ENCODE peak calls at places on chromosome 19, in nine cellular contexts. One of them, this sample, is unnamed.

GRCh38 chr19:48398329-48399235 is 5.1 kb downstream of the GRIN2D start:
- DNase-seq in cardiac fibroblast: peak; percentile 90
- DNase-seq in nephron progenitor cell: peak; percentile 93
- DNase-seq in A549: peak; percentile 92
- DNase-seq in AG10803: peak; percentile 84
- DNase-seq in spleen: peak; percentile 96
- DNase-seq in mucosa of descending colon: peak; percentile 90
- DNase-seq in stomach: peak; percentile 78
- DNase-seq in SK-N-SH: peak; percentile 96
- DNase-seq in this sample: peak; percentile 89

GRCh38 chr19:53775524-53775923 is 48.6 kb downstream of the NLRP12 start:
- DNase-seq in nephron progenitor cell: no peak
- DNase-seq in A549: no peak
- DNase-seq in AG10803: no peak
- DNase-seq in stomach: no peak
- DNase-seq in spleen: no peak
- DNase-seq in SK-N-SH: no peak
- DNase-seq in mucosa of descending colon: no peak
- DNase-seq in cardiac fibroblast: no peak
- DNase-seq in this sample: no peak

GRCh38 chr19:14459703-14460102 is 15.5 kb downstream of the PTGER1 start:
- DNase-seq in stomach: no peak
- DNase-seq in SK-N-SH: no peak
- DNase-seq in mucosa of descending colon: no peak
- DNase-seq in spleen: no peak
- DNase-seq in nephron progenitor cell: no peak
- DNase-seq in A549: no peak
- DNase-seq in cardiac fibroblast: no peak
- DNase-seq in AG10803: no peak
- DNase-seq in this sample: no peak

GRCh38 chr19:51148571-51148970 is 6.5 kb downstream of the SIGLEC7 start:
- DNase-seq in A549: no peak
- DNase-seq in AG10803: no peak
- DNase-seq in stomach: no peak
- DNase-seq in mucosa of descending colon: no peak
- DNase-seq in cardiac fibroblast: no peak
- DNase-seq in nephron progenitor cell: no peak
- DNase-seq in SK-N-SH: no peak
- DNase-seq in spleen: no peak
- DNase-seq in this sample: no peak

GRCh38 chr19:41769608-41770007 is 14.3 kb downstream of the CEACAM6 start:
- DNase-seq in spleen: no peak
- DNase-seq in A549: no peak
- DNase-seq in stomach: no peak
- DNase-seq in mucosa of descending colon: no peak
- DNase-seq in cardiac fibroblast: no peak
- DNase-seq in nephron progenitor cell: no peak
- DNase-seq in AG10803: no peak
- DNase-seq in SK-N-SH: no peak
- DNase-seq in this sample: no peak

GRCh38 chr19:37342753-37343152 is 28.1 kb upstream of the ZNF527 start:
- DNase-seq in A549: no peak
- DNase-seq in AG10803: peak; percentile 22
- DNase-seq in SK-N-SH: no peak
- DNase-seq in nephron progenitor cell: no peak
- DNase-seq in cardiac fibroblast: peak; percentile 27
- DNase-seq in mucosa of descending colon: no peak
- DNase-seq in spleen: no peak
- DNase-seq in stomach: no peak
- DNase-seq in this sample: no peak

GRCh38 chr19:30932854-30933253 is 416.4 kb downstream of the TSHZ3 start:
- DNase-seq in spleen: no peak
- DNase-seq in mucosa of descending colon: no peak
- DNase-seq in cardiac fibroblast: no peak
- DNase-seq in nephron progenitor cell: no peak
- DNase-seq in SK-N-SH: no peak
- DNase-seq in AG10803: no peak
- DNase-seq in A549: no peak
- DNase-seq in stomach: no peak
- DNase-seq in this sample: no peak

GRCh38 chr19:39946532-39946931 is 12.1 kb upstream of the FCGBP start:
- DNase-seq in nephron progenitor cell: no peak
- DNase-seq in SK-N-SH: no peak
- DNase-seq in spleen: no peak
- DNase-seq in stomach: peak; percentile 25
- DNase-seq in A549: no peak
- DNase-seq in AG10803: no peak
- DNase-seq in mucosa of descending colon: no peak
- DNase-seq in cardiac fibroblast: no peak
- DNase-seq in this sample: no peak

GRCh38 chr19:48492925-48493717 is 18.5 kb downstream of the LMTK3 start:
- DNase-seq in cardiac fibroblast: peak; percentile 99
- DNase-seq in stomach: peak; percentile 98
- DNase-seq in A549: peak; percentile 95
- DNase-seq in SK-N-SH: peak; percentile 99
- DNase-seq in spleen: peak; percentile 94
- DNase-seq in nephron progenitor cell: peak; percentile 97
- DNase-seq in mucosa of descending colon: peak; percentile 98
- DNase-seq in AG10803: peak; percentile 97
- DNase-seq in this sample: peak; percentile 91

GRCh38 chr19:45630463-45630862 is 8.7 kb downstream of the EML2 start:
- DNase-seq in stomach: no peak
- DNase-seq in AG10803: peak; percentile 94
- DNase-seq in cardiac fibroblast: peak; percentile 86
- DNase-seq in nephron progenitor cell: no peak
- DNase-seq in A549: peak; percentile 63
- DNase-seq in spleen: no peak
- DNase-seq in mucosa of descending colon: no peak
- DNase-seq in SK-N-SH: peak; percentile 3
- DNase-seq in this sample: no peak

GRCh38 chr19:19405919-19406877 is 723 bp downstream of the GATAD2A start:
- DNase-seq in A549: no peak
- DNase-seq in nephron progenitor cell: peak; percentile 76
- DNase-seq in stomach: peak; percentile 49
- DNase-seq in AG10803: peak; percentile 58
- DNase-seq in cardiac fibroblast: peak; percentile 51
- DNase-seq in SK-N-SH: peak; percentile 80
- DNase-seq in mucosa of descending colon: peak; percentile 59
- DNase-seq in spleen: peak; percentile 92
- DNase-seq in this sample: peak; percentile 73

GRCh38 chr19:51549533-51550324 is 18.3 kb upstream of the SIGLEC6 start:
- DNase-seq in SK-N-SH: no peak
- DNase-seq in A549: no peak
- DNase-seq in spleen: no peak
- DNase-seq in cardiac fibroblast: no peak
- DNase-seq in AG10803: no peak
- DNase-seq in nephron progenitor cell: no peak
- DNase-seq in stomach: no peak
- DNase-seq in mucosa of descending colon: no peak
- DNase-seq in this sample: no peak

GRCh38 chr19:38554676-38555141 is 63.0 kb downstream of the MAP4K1 start:
- DNase-seq in stomach: no peak
- DNase-seq in mucosa of descending colon: no peak
- DNase-seq in nephron progenitor cell: no peak
- DNase-seq in cardiac fibroblast: no peak
- DNase-seq in SK-N-SH: no peak
- DNase-seq in A549: no peak
- DNase-seq in AG10803: no peak
- DNase-seq in spleen: no peak
- DNase-seq in this sample: no peak

GRCh38 chr19:38555200-38555599 is 62.6 kb downstream of the MAP4K1 start:
- DNase-seq in stomach: no peak
- DNase-seq in cardiac fibroblast: no peak
- DNase-seq in AG10803: no peak
- DNase-seq in mucosa of descending colon: no peak
- DNase-seq in SK-N-SH: no peak
- DNase-seq in spleen: no peak
- DNase-seq in nephron progenitor cell: no peak
- DNase-seq in A549: no peak
- DNase-seq in this sample: no peak

GRCh38 chr19:38557205-38557799 is 60.5 kb downstream of the MAP4K1 start:
- DNase-seq in spleen: peak; percentile 85
- DNase-seq in mucosa of descending colon: peak; percentile 50
- DNase-seq in A549: no peak
- DNase-seq in AG10803: no peak
- DNase-seq in SK-N-SH: no peak
- DNase-seq in stomach: peak; percentile 29
- DNase-seq in nephron progenitor cell: no peak
- DNase-seq in cardiac fibroblast: no peak
- DNase-seq in this sample: no peak

GRCh38 chr19:38559428-38560401 is 58.0 kb downstream of the MAP4K1 start:
- DNase-seq in AG10803: peak; percentile 2
- DNase-seq in cardiac fibroblast: no peak
- DNase-seq in SK-N-SH: no peak
- DNase-seq in spleen: peak; percentile 69
- DNase-seq in stomach: no peak
- DNase-seq in nephron progenitor cell: no peak
- DNase-seq in mucosa of descending colon: no peak
- DNase-seq in A549: no peak
- DNase-seq in this sample: no peak

GRCh38 chr19:38556521-38557174 is 61.1 kb downstream of the MAP4K1 start:
- DNase-seq in SK-N-SH: no peak
- DNase-seq in spleen: no peak
- DNase-seq in nephron progenitor cell: no peak
- DNase-seq in stomach: no peak
- DNase-seq in AG10803: peak; percentile 2
- DNase-seq in cardiac fibroblast: no peak
- DNase-seq in mucosa of descending colon: no peak
- DNase-seq in A549: no peak
- DNase-seq in this sample: no peak
- TF ChIP-seq CTCF in SK-N-SH: no peak
- TF ChIP-seq CTCF in spleen: no peak
- TF ChIP-seq CTCF in nephron progenitor cell: no peak
- TF ChIP-seq CTCF in stomach: no peak
- TF ChIP-seq CTCF in AG10803: no peak
- TF ChIP-seq CTCF in cardiac fibroblast: peak; percentile 21
- TF ChIP-seq CTCF in mucosa of descending colon: no peak
- TF ChIP-seq CTCF in A549: peak; percentile 22
- TF ChIP-seq CTCF in this sample: no peak

GRCh38 chr19:35304036-35304435 is 12.1 kb downstream of the MAG start:
- DNase-seq in cardiac fibroblast: no peak
- DNase-seq in spleen: no peak
- DNase-seq in SK-N-SH: no peak
- DNase-seq in mucosa of descending colon: no peak
- DNase-seq in A549: no peak
- DNase-seq in nephron progenitor cell: no peak
- DNase-seq in AG10803: no peak
- DNase-seq in stomach: no peak
- DNase-seq in this sample: no peak
- TF ChIP-seq CTCF in cardiac fibroblast: no peak
- TF ChIP-seq CTCF in spleen: no peak
- TF ChIP-seq CTCF in SK-N-SH: no peak
- TF ChIP-seq CTCF in mucosa of descending colon: no peak
- TF ChIP-seq CTCF in A549: no peak
- TF ChIP-seq CTCF in nephron progenitor cell: no peak
- TF ChIP-seq CTCF in AG10803: no peak
- TF ChIP-seq CTCF in stomach: no peak
- TF ChIP-seq CTCF in this sample: no peak

GRCh38 chr19:6269101-6269886 is 10.5 kb downstream of the MLLT1 start:
- DNase-seq in A549: no peak
- DNase-seq in cardiac fibroblast: no peak
- DNase-seq in AG10803: no peak
- DNase-seq in stomach: no peak
- DNase-seq in nephron progenitor cell: no peak
- DNase-seq in spleen: no peak
- DNase-seq in SK-N-SH: no peak
- DNase-seq in mucosa of descending colon: no peak
- DNase-seq in this sample: no peak

GRCh38 chr19:6268382-6268771 is 11.4 kb downstream of the MLLT1 start:
- DNase-seq in A549: no peak
- DNase-seq in spleen: no peak
- DNase-seq in nephron progenitor cell: no peak
- DNase-seq in mucosa of descending colon: no peak
- DNase-seq in SK-N-SH: no peak
- DNase-seq in AG10803: no peak
- DNase-seq in cardiac fibroblast: no peak
- DNase-seq in stomach: no peak
- DNase-seq in this sample: no peak

GRCh38 chr19:6264803-6265202 is 15.0 kb downstream of the MLLT1 start:
- DNase-seq in cardiac fibroblast: no peak
- DNase-seq in nephron progenitor cell: no peak
- DNase-seq in SK-N-SH: no peak
- DNase-seq in AG10803: no peak
- DNase-seq in A549: no peak
- DNase-seq in spleen: no peak
- DNase-seq in mucosa of descending colon: no peak
- DNase-seq in stomach: no peak
- DNase-seq in this sample: no peak

GRCh38 chr19:6270076-6270745 is 9.6 kb downstream of the MLLT1 start:
- DNase-seq in spleen: no peak
- DNase-seq in A549: no peak
- DNase-seq in SK-N-SH: no peak
- DNase-seq in mucosa of descending colon: no peak
- DNase-seq in AG10803: no peak
- DNase-seq in cardiac fibroblast: no peak
- DNase-seq in stomach: no peak
- DNase-seq in nephron progenitor cell: no peak
- DNase-seq in this sample: no peak

GRCh38 chr19:6267552-6268381 is 12.0 kb downstream of the MLLT1 start:
- DNase-seq in cardiac fibroblast: no peak
- DNase-seq in nephron progenitor cell: no peak
- DNase-seq in AG10803: peak; percentile 35
- DNase-seq in spleen: no peak
- DNase-seq in A549: no peak
- DNase-seq in mucosa of descending colon: no peak
- DNase-seq in SK-N-SH: no peak
- DNase-seq in stomach: no peak
- DNase-seq in this sample: no peak
- TF ChIP-seq CTCF in cardiac fibroblast: no peak
- TF ChIP-seq CTCF in nephron progenitor cell: no peak
- TF ChIP-seq CTCF in AG10803: no peak
- TF ChIP-seq CTCF in spleen: no peak
- TF ChIP-seq CTCF in A549: no peak
- TF ChIP-seq CTCF in mucosa of descending colon: no peak
- TF ChIP-seq CTCF in SK-N-SH: no peak
- TF ChIP-seq CTCF in stomach: no peak
- TF ChIP-seq CTCF in this sample: no peak

DNA sequence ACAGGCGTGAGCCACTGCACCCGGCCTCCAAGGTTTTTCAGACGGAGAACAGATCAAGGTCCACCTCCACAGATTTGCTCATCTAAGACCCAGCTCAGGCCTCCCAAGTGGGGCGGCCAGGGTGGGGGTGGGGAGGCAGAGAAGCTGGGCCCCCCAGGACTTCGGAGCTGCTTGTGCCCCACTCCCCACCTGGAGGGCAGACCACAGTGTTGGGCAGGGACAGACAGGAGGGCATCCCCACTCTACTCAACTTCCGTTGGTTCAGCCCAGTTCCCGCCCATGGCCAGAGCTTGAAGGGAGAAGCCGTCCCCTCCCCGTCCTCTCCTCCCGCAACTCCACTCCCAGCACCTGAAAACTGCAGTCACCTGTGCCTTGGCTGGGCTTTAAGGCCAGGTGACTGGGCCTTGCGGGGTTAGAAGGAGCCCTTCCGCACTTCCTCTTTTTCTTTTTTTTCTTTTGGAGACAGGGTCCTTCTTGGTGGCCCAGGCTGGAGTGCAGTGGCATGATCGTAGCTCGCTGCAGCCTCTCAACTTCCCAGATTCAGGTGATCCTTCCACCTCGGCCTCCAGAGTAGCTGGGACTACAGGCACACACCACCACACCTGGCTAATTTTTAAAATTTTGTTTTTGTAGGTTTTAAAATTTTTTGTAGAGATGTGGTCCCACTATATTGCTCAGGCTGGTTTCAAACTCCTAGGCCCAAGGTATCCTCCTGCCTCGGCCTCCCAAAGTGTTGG is 734 bp upstream of the LRRC8E start:
- DNase-seq in cardiac fibroblast: no peak
- DNase-seq in mucosa of descending colon: no peak
- DNase-seq in AG10803: no peak
- DNase-seq in nephron progenitor cell: no peak
- DNase-seq in stomach: no peak
- DNase-seq in spleen: no peak
- DNase-seq in A549: no peak
- DNase-seq in SK-N-SH: no peak
- DNase-seq in this sample: no peak
- TF ChIP-seq CTCF in cardiac fibroblast: no peak
- TF ChIP-seq CTCF in mucosa of descending colon: no peak
- TF ChIP-seq CTCF in AG10803: no peak
- TF ChIP-seq CTCF in nephron progenitor cell: no peak
- TF ChIP-seq CTCF in stomach: no peak
- TF ChIP-seq CTCF in spleen: no peak
- TF ChIP-seq CTCF in A549: no peak
- TF ChIP-seq CTCF in SK-N-SH: no peak
- TF ChIP-seq CTCF in this sample: no peak